ENCODE peak calls at places on chromosomes 6 and 20, in seven cellular contexts. One of them, this sample, is unnamed.

GRCh38 chr6:43570876-43571441 is 4.9 kb downstream of the XPO5 start:
- DNase-seq in Peyer's patch: no peak
- DNase-seq in fibroblast of the aortic adventitia: no peak
- DNase-seq in AG10803: peak
- DNase-seq in A673: peak
- DNase-seq in RWPE1: peak
- DNase-seq in GM10248: peak
- DNase-seq in this sample: peak

GRCh38 chr6:38262041-38262440 is 377.7 kb downstream of the BTBD9 start:
- DNase-seq in GM10248: no peak
- DNase-seq in AG10803: peak
- DNase-seq in fibroblast of the aortic adventitia: peak
- DNase-seq in RWPE1: peak
- DNase-seq in A673: peak
- DNase-seq in Peyer's patch: no peak
- DNase-seq in this sample: peak

GRCh38 chr6:26659042-26659359 is 545 bp downstream of the ZNF322 start:
- DNase-seq in RWPE1: peak
- DNase-seq in AG10803: no peak
- DNase-seq in Peyer's patch: no peak
- DNase-seq in A673: no peak
- DNase-seq in fibroblast of the aortic adventitia: peak
- DNase-seq in GM10248: peak
- DNase-seq in this sample: no peak

GRCh38 chr6:13450628-13451027 is 36.8 kb downstream of the GFOD1 start:
- DNase-seq in RWPE1: no peak
- DNase-seq in A673: no peak
- DNase-seq in AG10803: no peak
- DNase-seq in GM10248: no peak
- DNase-seq in Peyer's patch: no peak
- DNase-seq in fibroblast of the aortic adventitia: no peak
- DNase-seq in this sample: no peak

GRCh38 chr6:144816936-144817335 is 531.8 kb downstream of the UTRN start:
- DNase-seq in Peyer's patch: no peak
- DNase-seq in GM10248: no peak
- DNase-seq in RWPE1: no peak
- DNase-seq in AG10803: no peak
- DNase-seq in A673: no peak
- DNase-seq in fibroblast of the aortic adventitia: no peak
- DNase-seq in this sample: no peak

GRCh38 chr20:57680131-57680716 is 29.6 kb downstream of the PMEPA1 start:
- DNase-seq in RWPE1: no peak
- DNase-seq in GM10248: peak
- DNase-seq in Peyer's patch: peak
- DNase-seq in fibroblast of the aortic adventitia: no peak
- DNase-seq in AG10803: peak
- DNase-seq in A673: no peak
- DNase-seq in this sample: peak

GRCh38 chr6:162467679-162468078 is 259.9 kb downstream of the PRKN start:
- DNase-seq in AG10803: no peak
- DNase-seq in Peyer's patch: no peak
- DNase-seq in fibroblast of the aortic adventitia: no peak
- DNase-seq in GM10248: no peak
- DNase-seq in A673: no peak
- DNase-seq in RWPE1: no peak
- DNase-seq in this sample: no peak

GRCh38 chr6:55131616-55132015 is 42.7 kb upstream of the HCRTR2 start:
- DNase-seq in A673: no peak
- DNase-seq in fibroblast of the aortic adventitia: no peak
- DNase-seq in GM10248: no peak
- DNase-seq in AG10803: no peak
- DNase-seq in Peyer's patch: no peak
- DNase-seq in RWPE1: no peak
- DNase-seq in this sample: no peak

GRCh38 chr20:63064310-63064709 is 57.5 kb upstream of the BHLHE23 start:
- DNase-seq in A673: no peak
- DNase-seq in GM10248: no peak
- DNase-seq in Peyer's patch: no peak
- DNase-seq in AG10803: no peak
- DNase-seq in fibroblast of the aortic adventitia: no peak
- DNase-seq in RWPE1: no peak
- DNase-seq in this sample: no peak

GRCh38 chr6:27426045-27426620 is 37.6 kb downstream of the ZNF391 start:
- DNase-seq in AG10803: no peak
- DNase-seq in RWPE1: no peak
- DNase-seq in fibroblast of the aortic adventitia: no peak
- DNase-seq in GM10248: no peak
- DNase-seq in Peyer's patch: no peak
- DNase-seq in A673: no peak
- DNase-seq in this sample: no peak

GRCh38 chr6:16850332-16851022 is 89.2 kb upstream of the ATXN1 start:
- DNase-seq in AG10803: no peak
- DNase-seq in A673: peak
- DNase-seq in RWPE1: no peak
- DNase-seq in GM10248: no peak
- DNase-seq in fibroblast of the aortic adventitia: no peak
- DNase-seq in Peyer's patch: no peak
- DNase-seq in this sample: no peak

GRCh38 chr6:123589973-123590372 is 46.8 kb downstream of the TRDN start:
- DNase-seq in AG10803: no peak
- DNase-seq in Peyer's patch: no peak
- DNase-seq in A673: peak
- DNase-seq in RWPE1: no peak
- DNase-seq in fibroblast of the aortic adventitia: no peak
- DNase-seq in GM10248: no peak
- DNase-seq in this sample: no peak

GRCh38 chr6:117072134-117072533 is 193.2 kb upstream of the VGLL2 start:
- DNase-seq in AG10803: no peak
- DNase-seq in GM10248: no peak
- DNase-seq in fibroblast of the aortic adventitia: no peak
- DNase-seq in A673: peak
- DNase-seq in Peyer's patch: no peak
- DNase-seq in RWPE1: no peak
- DNase-seq in this sample: no peak

GRCh38 chr6:80504882-80505281 is 398.4 kb downstream of the BCKDHB start:
- DNase-seq in RWPE1: no peak
- DNase-seq in AG10803: no peak
- DNase-seq in GM10248: no peak
- DNase-seq in A673: no peak
- DNase-seq in Peyer's patch: no peak
- DNase-seq in fibroblast of the aortic adventitia: no peak
- DNase-seq in this sample: no peak

GRCh38 chr20:25297141-25297905 is 49.4 kb downstream of the PYGB start:
- DNase-seq in RWPE1: no peak
- DNase-seq in Peyer's patch: no peak
- DNase-seq in fibroblast of the aortic adventitia: no peak
- DNase-seq in AG10803: no peak
- DNase-seq in GM10248: peak
- DNase-seq in A673: no peak
- DNase-seq in this sample: peak

GRCh38 chr6:139278190-139278589 is 13.6 kb downstream of the TXLNB start:
- DNase-seq in fibroblast of the aortic adventitia: peak
- DNase-seq in RWPE1: no peak
- DNase-seq in GM10248: no peak
- DNase-seq in Peyer's patch: no peak
- DNase-seq in AG10803: no peak
- DNase-seq in A673: no peak
- DNase-seq in this sample: no peak

GRCh38 chr6:41560440-41561192 is 14.4 kb downstream of the FOXP4 start:
- DNase-seq in Peyer's patch: peak
- DNase-seq in RWPE1: no peak
- DNase-seq in GM10248: peak
- DNase-seq in A673: peak
- DNase-seq in fibroblast of the aortic adventitia: peak
- DNase-seq in AG10803: peak
- DNase-seq in this sample: no peak

GRCh38 chr6:129236110-129236509 is 353.2 kb downstream of the LAMA2 start:
- DNase-seq in GM10248: peak
- DNase-seq in A673: no peak
- DNase-seq in RWPE1: no peak
- DNase-seq in Peyer's patch: no peak
- DNase-seq in AG10803: no peak
- DNase-seq in fibroblast of the aortic adventitia: peak
- DNase-seq in this sample: no peak

GRCh38 chr6:159217595-159218275 is 48.5 kb downstream of the FNDC1 start:
- DNase-seq in A673: peak
- DNase-seq in Peyer's patch: peak
- DNase-seq in RWPE1: peak
- DNase-seq in AG10803: peak
- DNase-seq in fibroblast of the aortic adventitia: peak
- DNase-seq in GM10248: peak
- DNase-seq in this sample: peak

GRCh38 chr20:54132612-54133433 is 41.0 kb downstream of the CYP24A1 start:
- DNase-seq in AG10803: peak
- DNase-seq in RWPE1: peak
- DNase-seq in Peyer's patch: no peak
- DNase-seq in A673: peak
- DNase-seq in GM10248: no peak
- DNase-seq in fibroblast of the aortic adventitia: peak
- DNase-seq in this sample: peak

GRCh38 chr6:134457941-134458340 is 140.0 kb upstream of the SGK1 start:
- DNase-seq in Peyer's patch: no peak
- DNase-seq in GM10248: no peak
- DNase-seq in A673: no peak
- DNase-seq in RWPE1: no peak
- DNase-seq in fibroblast of the aortic adventitia: no peak
- DNase-seq in AG10803: no peak
- DNase-seq in this sample: no peak
- TF ChIP-seq CTCF in Peyer's patch: no peak
- TF ChIP-seq CTCF in GM10248: no peak
- TF ChIP-seq CTCF in A673: no peak
- TF ChIP-seq CTCF in RWPE1: no peak
- TF ChIP-seq CTCF in fibroblast of the aortic adventitia: no peak
- TF ChIP-seq CTCF in AG10803: no peak
- TF ChIP-seq CTCF in this sample: peak

DNA sequence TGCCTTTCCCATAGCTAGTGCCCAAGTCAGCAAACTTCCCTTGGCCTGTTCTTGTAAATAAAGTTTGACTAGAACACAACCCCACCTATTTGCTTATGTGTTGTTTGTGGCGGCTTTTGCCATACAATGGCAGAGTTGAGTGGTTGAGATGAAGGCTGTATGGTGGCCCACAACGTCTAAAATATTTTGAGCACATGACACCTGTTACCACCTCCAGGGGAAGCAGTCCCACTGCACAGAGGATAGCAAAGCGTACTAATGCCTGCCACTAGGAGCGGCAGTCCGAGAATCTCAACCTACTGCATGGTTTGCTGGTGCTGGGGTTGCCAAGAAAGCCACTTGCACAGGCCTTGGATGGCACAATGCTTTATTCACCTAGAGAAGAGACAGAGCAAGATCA is 58.6 kb downstream of the TGM2 start:
- DNase-seq in RWPE1: no peak
- DNase-seq in AG10803: no peak
- DNase-seq in fibroblast of the aortic adventitia: no peak
- DNase-seq in A673: no peak
- DNase-seq in Peyer's patch: no peak
- DNase-seq in GM10248: no peak
- DNase-seq in this sample: no peak
- TF ChIP-seq CTCF in RWPE1: no peak
- TF ChIP-seq CTCF in AG10803: no peak
- TF ChIP-seq CTCF in fibroblast of the aortic adventitia: no peak
- TF ChIP-seq CTCF in A673: no peak
- TF ChIP-seq CTCF in Peyer's patch: no peak
- TF ChIP-seq CTCF in GM10248: no peak
- TF ChIP-seq CTCF in this sample: no peak

DNA sequence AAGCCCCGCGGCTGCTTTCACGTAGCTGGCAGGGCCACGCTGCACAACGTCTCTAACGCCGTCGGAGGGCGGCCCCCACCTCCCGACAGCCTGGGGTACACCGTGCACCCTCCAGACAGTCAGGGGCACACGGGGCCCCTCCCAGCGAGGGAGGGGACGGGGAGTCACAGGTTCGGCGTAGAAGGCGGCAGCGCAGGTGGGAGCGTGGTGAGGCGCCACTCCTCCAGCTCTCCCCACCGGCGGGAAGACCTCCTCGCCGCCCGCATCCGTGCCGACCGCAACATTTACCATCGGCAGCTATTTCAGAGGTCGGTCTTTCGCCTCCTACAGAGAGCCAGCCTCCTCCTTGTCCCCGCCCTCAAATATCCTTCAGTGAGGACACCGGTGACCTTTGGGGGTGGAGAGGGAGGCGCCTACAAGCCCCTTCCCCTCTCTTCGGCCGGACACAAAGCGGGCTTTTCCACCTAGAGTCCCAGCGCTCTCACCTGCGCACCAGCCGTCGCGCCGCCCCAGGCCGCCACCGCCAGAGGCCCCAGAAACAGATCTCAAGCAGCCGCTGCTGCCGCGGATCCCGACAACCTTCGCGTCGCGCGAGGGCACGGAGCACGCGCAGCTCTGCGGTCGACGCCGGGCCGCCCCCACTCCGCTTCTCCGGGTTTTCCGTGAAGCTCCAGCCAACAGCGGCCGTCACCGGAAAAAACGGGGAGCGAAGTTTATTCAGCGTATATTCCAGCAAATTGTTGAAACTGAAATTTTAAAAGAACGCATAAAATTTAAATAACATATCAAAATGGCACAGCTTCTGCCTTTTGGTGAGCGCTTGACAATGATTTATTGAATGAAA is at the start of gene MKKS:
- DNase-seq in fibroblast of the aortic adventitia: peak
- DNase-seq in GM10248: peak
- DNase-seq in Peyer's patch: peak
- DNase-seq in AG10803: peak
- DNase-seq in RWPE1: peak
- DNase-seq in A673: peak
- DNase-seq in this sample: peak
- TF ChIP-seq CTCF in fibroblast of the aortic adventitia: no peak
- TF ChIP-seq CTCF in GM10248: no peak
- TF ChIP-seq CTCF in Peyer's patch: peak
- TF ChIP-seq CTCF in AG10803: peak
- TF ChIP-seq CTCF in RWPE1: no peak
- TF ChIP-seq CTCF in A673: peak
- TF ChIP-seq CTCF in this sample: peak

GRCh38 chr6:36073587-36073986 is 46.0 kb downstream of the MAPK14 start:
- DNase-seq in RWPE1: no peak
- DNase-seq in fibroblast of the aortic adventitia: no peak
- DNase-seq in GM10248: no peak
- DNase-seq in Peyer's patch: no peak
- DNase-seq in A673: no peak
- DNase-seq in AG10803: no peak
- DNase-seq in this sample: no peak

GRCh38 chr6:36079596-36079995 is 50.7 kb upstream of the MAPK13 start:
- DNase-seq in A673: no peak
- DNase-seq in GM10248: no peak
- DNase-seq in RWPE1: no peak
- DNase-seq in Peyer's patch: no peak
- DNase-seq in fibroblast of the aortic adventitia: no peak
- DNase-seq in AG10803: peak
- DNase-seq in this sample: no peak

GRCh38 chr6:36076178-36077088 is 48.8 kb downstream of the MAPK14 start:
- DNase-seq in A673: no peak
- DNase-seq in GM10248: no peak
- DNase-seq in Peyer's patch: no peak
- DNase-seq in AG10803: no peak
- DNase-seq in RWPE1: no peak
- DNase-seq in fibroblast of the aortic adventitia: peak
- DNase-seq in this sample: no peak

GRCh38 chr6:36078159-36078558 is 50.6 kb downstream of the MAPK14 start:
- DNase-seq in GM10248: no peak
- DNase-seq in RWPE1: no peak
- DNase-seq in AG10803: no peak
- DNase-seq in A673: no peak
- DNase-seq in Peyer's patch: no peak
- DNase-seq in fibroblast of the aortic adventitia: no peak
- DNase-seq in this sample: no peak

GRCh38 chr6:36075656-36076055 is 48.0 kb downstream of the MAPK14 start:
- DNase-seq in GM10248: no peak
- DNase-seq in fibroblast of the aortic adventitia: no peak
- DNase-seq in RWPE1: peak
- DNase-seq in A673: no peak
- DNase-seq in AG10803: no peak
- DNase-seq in Peyer's patch: no peak
- DNase-seq in this sample: no peak
- TF ChIP-seq CTCF in GM10248: peak
- TF ChIP-seq CTCF in fibroblast of the aortic adventitia: no peak
- TF ChIP-seq CTCF in RWPE1: peak
- TF ChIP-seq CTCF in A673: peak
- TF ChIP-seq CTCF in AG10803: no peak
- TF ChIP-seq CTCF in Peyer's patch: peak
- TF ChIP-seq CTCF in this sample: peak

This sample was measured in choroid plexus epithelial cell.